ENCODE peak calls at places on chromosome 6, in five cellular contexts. C, P, A, O and S are unnamed samples.

GRCh38 chr6:3266170-3266569 is 7.4 kb downstream of the PSMG4 start:
- DNase-seq in C (no peak), O (no peak), A (no peak), P (no peak), S (no peak)

GRCh38 chr6:82045965-82046756 is 201.4 kb downstream of the IBTK start:
- DNase-seq in C (no peak), P (peak), A (peak), O (no peak), S (no peak)

GRCh38 chr6:42978487-42978792 is 541 bp downstream of the PEX6 start:
- DNase-seq in P (peak), C (no peak), O (peak), A (peak), S (no peak)

GRCh38 chr6:168695701-168696100 is 254.7 kb downstream of the SMOC2 start:
- DNase-seq in C (no peak), A (no peak), P (no peak), O (no peak), S (no peak)

GRCh38 chr6:43926644-43927524 is 156.9 kb downstream of the VEGFA start:
- DNase-seq in O (no peak), A (peak), C (no peak), P (peak), S (no peak)

GRCh38 chr6:157236040-157236725 is 87.1 kb downstream of the TMEM242 start:
- DNase-seq in P (no peak), A (no peak), C (no peak), O (no peak), S (no peak)

GRCh38 chr6:18412644-18413043 is 25.5 kb downstream of the RNF144B start:
- DNase-seq in O (no peak), P (peak), A (peak), C (no peak), S (no peak)

GRCh38 chr6:163120223-163120622 is 294.3 kb upstream of the QKI start:
- DNase-seq in A (no peak), O (no peak), P (no peak), C (no peak), S (no peak)

GRCh38 chr6:169252805-169253189 is 849 bp downstream of the THBS2 start:
- DNase-seq in P (peak), O (no peak), C (no peak), A (no peak), S (no peak)

GRCh38 chr6:16743661-16744210 is 17.5 kb downstream of the ATXN1 start:
- DNase-seq in A (no peak), O (no peak), C (no peak), P (no peak), S (no peak)

GRCh38 chr6:164929155-164929977 is 380.0 kb downstream of the C6orf118 start:
- DNase-seq in O (no peak), C (no peak), A (no peak), P (no peak), S (no peak)

GRCh38 chr6:15616266-15616665 is 46.6 kb downstream of the DTNBP1 start:
- DNase-seq in A (no peak), O (no peak), C (no peak), P (no peak), S (no peak)

GRCh38 chr6:154868143-154868594 is 126.9 kb upstream of the TIAM2 start:
- DNase-seq in O (no peak), C (no peak), P (peak), A (peak), S (peak)